ENCODE peak calls at places on chromosomes 11 and 22, in eight cellular contexts. H, Q, S, I, V, R, E and O are unnamed samples.

GRCh38 chr11:83510530-83511449 is 224.6 kb upstream of the CCDC90B start:
- DNase-seq in H (peak), Q (no peak), S (no peak), I (no peak), V (no peak), R (no peak), E (no peak), O (no peak)

GRCh38 chr11:15289718-15290117 is 175.0 kb downstream of the INSC start:
- DNase-seq in H (no peak), Q (no peak), S (no peak), I (no peak), V (no peak), R (no peak), E (no peak), O (no peak)

GRCh38 chr11:102202972-102203371 is 92.7 kb downstream of the YAP1 start:
- DNase-seq in H (no peak), Q (no peak), S (no peak), I (no peak), V (no peak), R (no peak), E (no peak), O (no peak)

GRCh38 chr11:844693-845644 is 2.3 kb downstream of the TSPAN4 start:
- DNase-seq in H (no peak), Q (peak), S (no peak), I (no peak), V (peak), R (peak), E (peak), O (peak)

GRCh38 chr22:37489994-37490393 is 3.8 kb upstream of the MFNG start:
- DNase-seq in H (no peak), Q (no peak), S (no peak), I (no peak), V (no peak), R (no peak), E (no peak), O (no peak)

GRCh38 chr22:46012182-46012880 is 35.4 kb upstream of the WNT7B start:
- DNase-seq in H (no peak), Q (no peak), S (no peak), I (no peak), V (no peak), R (no peak), E (no peak), O (no peak)

GRCh38 chr22:46453006-46453828 is 84.2 kb downstream of the CELSR1 start:
- DNase-seq in H (peak), Q (no peak), S (no peak), I (no peak), V (no peak), R (peak), E (no peak), O (no peak)

GRCh38 chr11:60367009-60367408 is 11.3 kb upstream of the MS4A7 start:
- DNase-seq in H (no peak), Q (no peak), S (no peak), I (no peak), V (no peak), R (no peak), E (no peak), O (no peak)

GRCh38 chr11:95283653-95284052 is 52.7 kb upstream of the SESN3 start:
- DNase-seq in H (peak), Q (no peak), S (no peak), I (no peak), V (no peak), R (no peak), E (no peak), O (no peak)

GRCh38 chr11:36215688-36216050 is 73.6 kb downstream of the COMMD9 start:
- DNase-seq in H (no peak), Q (no peak), S (no peak), I (no peak), V (no peak), R (no peak), E (no peak), O (no peak)

GRCh38 chr11:27525824-27526516 is 19.4 kb upstream of the LIN7C start:
- DNase-seq in H (no peak), Q (no peak), S (no peak), I (no peak), V (no peak), R (no peak), E (no peak), O (no peak)

GRCh38 chr11:70833554-70833953 is 418.8 kb downstream of the SHANK2 start:
- DNase-seq in H (no peak), Q (no peak), S (no peak), I (no peak), V (no peak), R (no peak), E (no peak), O (no peak)

GRCh38 chr11:82703226-82703625 is 30.4 kb downstream of the FAM181B start:
- DNase-seq in H (no peak), Q (no peak), S (no peak), I (no peak), V (no peak), R (no peak), E (no peak), O (no peak)

GRCh38 chr11:105632316-105632715 is 22.4 kb downstream of the GRIA4 start:
- DNase-seq in H (no peak), Q (no peak), S (no peak), I (no peak), V (no peak), R (no peak), E (no peak), O (no peak)

GRCh38 chr22:48783821-48784266 is 1043.8 kb downstream of the BRD1 start:
- DNase-seq in H (no peak), Q (no peak), S (no peak), I (no peak), V (no peak), R (no peak), E (no peak), O (no peak)

GRCh38 chr11:49995559-49995958 is 13.2 kb upstream of the OR4C12 start:
- DNase-seq in H (peak), Q (peak), S (no peak), I (no peak), V (peak), R (peak), E (peak), O (peak)

GRCh38 chr22:44664149-44664548 is 37.9 kb upstream of the PRR5 start:
- DNase-seq in H (no peak), Q (no peak), S (no peak), I (peak), V (no peak), R (no peak), E (no peak), O (no peak)

GRCh38 chr11:77139201-77139600 is 11.2 kb downstream of the MYO7A start:
- DNase-seq in H (no peak), Q (no peak), S (no peak), I (no peak), V (no peak), R (no peak), E (no peak), O (no peak)

GRCh38 chr22:44542561-44543222 is 44.7 kb upstream of the RTL6 start:
- DNase-seq in H (no peak), Q (no peak), S (no peak), I (no peak), V (no peak), R (peak), E (no peak), O (peak)